ENCODE peak calls at places on chromosomes 13 and 19, in eight cellular contexts. K, P, R, Y, A, T, X and Q are unnamed samples.

GRCh38 chr19:50313812-50314536 is 15.2 kb downstream of the KCNC3 start:
- DNase-seq in P (no peak), R (no peak), K (no peak), Y (no peak), X (no peak), T (peak), A (no peak), Q (no peak)

GRCh38 chr13:42836930-42837329 is 55.5 kb downstream of the FAM216B start:
- DNase-seq in P (no peak), Y (peak), K (no peak), T (no peak), A (no peak), R (peak), X (peak), Q (no peak)

GRCh38 chr13:46172531-46172991 is 9.4 kb downstream of the LCP1 start:
- DNase-seq in Y (no peak), R (no peak), P (no peak), T (no peak), X (no peak), A (peak), K (no peak), Q (no peak)

GRCh38 chr19:45498411-45499195 is at the start of gene PPM1N:
- DNase-seq in R (peak), A (peak), K (peak), Y (no peak), T (peak), X (no peak), P (peak), Q (peak)

GRCh38 chr13:97257800-97258799 is 36.0 kb downstream of the MBNL2 start:
- DNase-seq in P (no peak), X (peak), T (no peak), K (no peak), R (peak), A (no peak), Y (peak), Q (peak)

GRCh38 chr19:17236831-17237543 is 8.7 kb downstream of the NR2F6 start:
- DNase-seq in P (no peak), X (no peak), K (no peak), R (no peak), T (no peak), A (no peak), Y (no peak), Q (no peak)

GRCh38 chr19:2113436-2114211 is 16.9 kb downstream of the IZUMO4 start:
- DNase-seq in Y (peak), R (peak), P (no peak), A (no peak), X (peak), K (no peak), T (no peak), Q (no peak)

GRCh38 chr19:55649579-55650557 is 1.9 kb downstream of the CCDC106 start:
- DNase-seq in A (no peak), K (no peak), X (no peak), P (peak), T (no peak), R (no peak), Y (no peak), Q (no peak)

GRCh38 chr13:46129955-46130354 is 25.1 kb upstream of the CPB2 start:
- DNase-seq in T (no peak), Y (no peak), X (no peak), K (no peak), P (no peak), A (no peak), R (no peak), Q (no peak)

GRCh38 chr19:45098521-45099464 is 5.8 kb downstream of the PPP1R37 start:
- DNase-seq in A (no peak), R (peak), K (no peak), Y (peak), P (no peak), X (peak), T (no peak), Q (no peak)

GRCh38 chr13:102197193-102197592 is 204.7 kb downstream of the FGF14 start:
- DNase-seq in R (no peak), A (no peak), Y (peak), X (peak), K (no peak), P (no peak), T (no peak), Q (no peak)

GRCh38 chr19:10544242-10544752 is 593 bp downstream of the ATG4D start:
- DNase-seq in R (no peak), A (no peak), Y (no peak), X (no peak), T (no peak), P (peak), K (no peak), Q (peak)

GRCh38 chr19:55165952-55166529 is 372 bp downstream of the DNAAF3 start:
- DNase-seq in R (peak), K (no peak), Y (peak), T (peak), P (no peak), X (peak), A (peak), Q (peak)

GRCh38 chr13:105587786-105588185 is 947.7 kb downstream of the EFNB2 start:
- DNase-seq in Y (peak), X (peak), T (no peak), R (no peak), P (no peak), K (no peak), A (no peak), Q (no peak)

GRCh38 chr19:17419154-17419490 is 725 bp upstream of the MVB12A start:
- DNase-seq in K (no peak), T (no peak), A (no peak), P (no peak), R (no peak), Y (no peak), X (no peak), Q (no peak)

GRCh38 chr13:33262069-33262487 is 23.5 kb downstream of the STARD13 start:
- DNase-seq in Y (no peak), R (peak), T (no peak), P (no peak), K (no peak), X (peak), A (no peak), Q (no peak)

GRCh38 chr13:114099918-114100445 is 32.4 kb downstream of the RASA3 start:
- DNase-seq in R (no peak), Y (peak), K (no peak), A (no peak), X (peak), P (no peak), T (peak), Q (peak)

GRCh38 chr19:40611096-40611495 is 9.9 kb downstream of the LTBP4 start:
- DNase-seq in R (no peak), T (no peak), K (no peak), Y (no peak), X (no peak), P (no peak), A (peak), Q (no peak)

GRCh38 chr19:29887498-29887897 is 54.5 kb upstream of the URI1 start:
- DNase-seq in X (no peak), R (peak), T (no peak), A (peak), K (no peak), Y (peak), P (no peak), Q (no peak)

GRCh38 chr13:51935326-51936171 is 73.8 kb downstream of the CCDC70 start:
- DNase-seq in P (no peak), A (peak), T (no peak), R (peak), Y (peak), K (no peak), X (peak), Q (peak)

GRCh38 chr19:11414544-11414943 is 4.6 kb downstream of the RGL3 start:
- DNase-seq in R (no peak), Y (no peak), K (no peak), A (no peak), X (no peak), P (no peak), T (peak), Q (no peak)

GRCh38 chr13:93736909-93737308 is 510.3 kb downstream of the GPC6 start:
- DNase-seq in R (no peak), X (no peak), A (no peak), P (no peak), T (no peak), K (no peak), Y (no peak), Q (no peak)

GRCh38 chr19:39351537-39352037 is 9.4 kb downstream of the SAMD4B start:
- DNase-seq in A (no peak), K (no peak), T (no peak), Y (peak), R (no peak), P (peak), X (no peak), Q (peak)

GRCh38 chr13:105908581-105908980 is 626.9 kb downstream of the EFNB2 start:
- DNase-seq in R (no peak), X (peak), P (peak), Y (no peak), K (no peak), T (no peak), A (peak), Q (no peak)

GRCh38 chr13:47545630-47546029 is 455.4 kb downstream of the SUCLA2 start:
- DNase-seq in Y (no peak), K (no peak), R (no peak), X (no peak), T (no peak), A (no peak), P (no peak), Q (no peak)

GRCh38 chr19:16076958-16077611 is 790 bp downstream of the TPM4 start:
- DNase-seq in T (no peak), A (no peak), X (no peak), Y (no peak), R (peak), P (peak), K (no peak), Q (no peak)

GRCh38 chr19:609001-609340 is 19.3 kb downstream of the HCN2 start:
- DNase-seq in R (peak), P (no peak), X (no peak), Y (no peak), T (no peak), A (no peak), K (no peak), Q (no peak)

GRCh38 chr13:42136518-42136917 is 88.1 kb downstream of the DGKH start:
- DNase-seq in K (no peak), Y (no peak), T (no peak), R (no peak), A (no peak), P (no peak), X (no peak), Q (no peak)

GRCh38 chr19:958967-959685 is 25.0 kb upstream of the WDR18 start:
- DNase-seq in Y (peak), T (no peak), P (peak), R (no peak), K (no peak), X (peak), A (no peak), Q (no peak)

GRCh38 chr19:16208064-16208759 is 10.5 kb downstream of the AP1M1 start:
- DNase-seq in T (no peak), P (peak), Y (no peak), K (no peak), R (no peak), X (no peak), A (no peak), Q (no peak)

GRCh38 chr13:44219808-44220544 is 153.6 kb upstream of the SERP2 start:
- DNase-seq in Y (peak), X (peak), K (no peak), T (no peak), P (no peak), A (no peak), R (peak), Q (no peak)

GRCh38 chr19:2015611-2015950 is at the start of gene BTBD2:
- DNase-seq in X (peak), Y (peak), A (peak), R (peak), P (peak), K (no peak), T (peak), Q (peak)

GRCh38 chr19:55175117-55175867 is 4.8 kb downstream of the SYT5 start:
- DNase-seq in Y (no peak), P (no peak), R (no peak), T (peak), K (no peak), X (no peak), A (no peak), Q (no peak)

GRCh38 chr13:63625869-63626268 is 2210.2 kb upstream of the PCDH20 start:
- DNase-seq in X (peak), A (no peak), P (no peak), K (no peak), Y (peak), T (no peak), R (no peak), Q (no peak)

GRCh38 chr19:58196911-58197616 is 14.2 kb downstream of the ZNF274 start:
- DNase-seq in R (peak), K (no peak), X (peak), Y (peak), P (no peak), T (no peak), A (peak), Q (peak)